ENCODE peak calls at places on chromosomes 11 and 22, in seven cellular contexts. One of them, this sample, is unnamed.

GRCh38 chr11:70913715-70914231 is 338.6 kb downstream of the SHANK2 start:
- DNase-seq in NCI-H1105 treated with DMSO at 0.1 percent for 48 hours: peak
- DNase-seq in amniotic stem cell: no peak
- DNase-seq in NCI-H1930: no peak
- DNase-seq in ovary: no peak
- DNase-seq in NCI-H2081: peak
- DNase-seq in GM12865: no peak
- DNase-seq in this sample: no peak

GRCh38 chr22:36440429-36441002 is 40.9 kb downstream of the TXN2 start:
- DNase-seq in NCI-H1105 treated with DMSO at 0.1 percent for 48 hours: no peak
- DNase-seq in amniotic stem cell: no peak
- DNase-seq in NCI-H1930: no peak
- DNase-seq in ovary: no peak
- DNase-seq in NCI-H2081: no peak
- DNase-seq in GM12865: no peak
- DNase-seq in this sample: no peak

GRCh38 chr22:17576475-17576874 is 13.2 kb downstream of the SLC25A18 start:
- DNase-seq in NCI-H1105 treated with DMSO at 0.1 percent for 48 hours: no peak
- DNase-seq in amniotic stem cell: no peak
- DNase-seq in NCI-H1930: no peak
- DNase-seq in ovary: peak
- DNase-seq in NCI-H2081: peak
- DNase-seq in GM12865: no peak
- DNase-seq in this sample: no peak

GRCh38 chr11:61860054-61860903 is 31.1 kb downstream of the FADS3 start:
- DNase-seq in NCI-H1105 treated with DMSO at 0.1 percent for 48 hours: no peak
- DNase-seq in amniotic stem cell: no peak
- DNase-seq in NCI-H1930: no peak
- DNase-seq in ovary: peak
- DNase-seq in NCI-H2081: peak
- DNase-seq in GM12865: no peak
- DNase-seq in this sample: no peak

GRCh38 chr22:40766956-40767355 is 52.2 kb downstream of the SLC25A17 start:
- DNase-seq in NCI-H1105 treated with DMSO at 0.1 percent for 48 hours: no peak
- DNase-seq in amniotic stem cell: no peak
- DNase-seq in NCI-H1930: no peak
- DNase-seq in ovary: no peak
- DNase-seq in NCI-H2081: no peak
- DNase-seq in GM12865: no peak
- DNase-seq in this sample: no peak

GRCh38 chr11:113613619-113614018 is 92.5 kb downstream of the TMPRSS5 start:
- DNase-seq in NCI-H1105 treated with DMSO at 0.1 percent for 48 hours: no peak
- DNase-seq in amniotic stem cell: no peak
- DNase-seq in NCI-H1930: no peak
- DNase-seq in ovary: no peak
- DNase-seq in NCI-H2081: no peak
- DNase-seq in GM12865: peak
- DNase-seq in this sample: no peak

GRCh38 chr11:1351278-1351937 is 38.3 kb upstream of the BRSK2 start:
- DNase-seq in NCI-H1105 treated with DMSO at 0.1 percent for 48 hours: no peak
- DNase-seq in amniotic stem cell: no peak
- DNase-seq in NCI-H1930: no peak
- DNase-seq in ovary: peak
- DNase-seq in NCI-H2081: no peak
- DNase-seq in GM12865: peak
- DNase-seq in this sample: no peak

GRCh38 chr11:18270102-18270501 is 4.0 kb downstream of the SAA1 start:
- DNase-seq in NCI-H1105 treated with DMSO at 0.1 percent for 48 hours: no peak
- DNase-seq in amniotic stem cell: no peak
- DNase-seq in NCI-H1930: no peak
- DNase-seq in ovary: no peak
- DNase-seq in NCI-H2081: no peak
- DNase-seq in GM12865: no peak
- DNase-seq in this sample: no peak

GRCh38 chr11:57480409-57481137 is 20.2 kb downstream of the RTN4RL2 start:
- DNase-seq in NCI-H1105 treated with DMSO at 0.1 percent for 48 hours: peak
- DNase-seq in amniotic stem cell: no peak
- DNase-seq in NCI-H1930: peak
- DNase-seq in ovary: peak
- DNase-seq in NCI-H2081: peak
- DNase-seq in GM12865: peak
- DNase-seq in this sample: no peak

This sample was measured in pulmonary artery endothelial cell.